ENCODE peak calls at places on chromosomes 1 and 21, in eight cellular contexts. Y is neural progenitor cell, H is uterus, D is SJCRH30, F is cardiac muscle cell, N is body of pancreas, M is prostate gland, X is adipocyte. G is an unnamed sample. For H3K4me1, the result is how much of the 10 kb centered on the place peaks cover.

GRCh38 chr1:172482044-172482443 is 38.2 kb upstream of the PIGC start:
- DNase-seq in M (no peak), F (no peak), D (no peak), X (no peak), N (no peak), H (no peak), Y (no peak), G (no peak)

GRCh38 chr1:163442940-163443339 is 121.2 kb downstream of the NUF2 start:
- DNase-seq in H (no peak), D (no peak), Y (no peak), X (no peak), F (no peak), N (no peak), M (no peak), G (no peak)

GRCh38 chr21:34545079-34545884 is 33.3 kb upstream of the KCNE1 start:
- DNase-seq in X (peak), H (no peak), F (peak), Y (peak), D (peak), N (peak), M (no peak), G (no peak)

GRCh38 chr21:26136686-26137085 is 33.9 kb downstream of the APP start:
- DNase-seq in N (no peak), Y (no peak), M (no peak), D (no peak), F (no peak), X (no peak), H (no peak), G (no peak)

GRCh38 chr1:115280073-115280472 is 58.0 kb downstream of the NGF start:
- DNase-seq in F (peak), M (no peak), Y (no peak), D (no peak), X (peak), H (peak), N (no peak), G (no peak)

GRCh38 chr1:230212405-230212936 is 145.4 kb downstream of the GALNT2 start:
- DNase-seq in M (no peak), D (no peak), Y (no peak), X (no peak), H (no peak), F (no peak), N (no peak), G (no peak)

GRCh38 chr21:29187939-29188338 is 57.5 kb downstream of the MAP3K7CL start:
- DNase-seq in H (peak), N (peak), D (no peak), X (peak), F (peak), M (peak), Y (no peak), G (no peak)

GRCh38 chr1:208034135-208034534 is 123.2 kb upstream of the CD34 start:
- DNase-seq in X (no peak), N (no peak), Y (no peak), F (no peak), D (no peak), H (no peak), M (no peak), G (no peak)

GRCh38 chr1:247748041-247748440 is at the start of gene OR14A2:
- DNase-seq in D (no peak), N (no peak), M (no peak), Y (no peak), H (no peak), F (no peak), X (no peak), G (no peak)

GRCh38 chr1:183194527-183195145 is 8.6 kb downstream of the LAMC2 start:
- DNase-seq in X (no peak), N (no peak), H (no peak), Y (peak), M (no peak), D (peak), F (no peak), G (no peak)

GRCh38 chr1:3472088-3472850 is 17.8 kb downstream of the ARHGEF16 start:
- DNase-seq in N (no peak), D (no peak), M (no peak), H (no peak), F (no peak), Y (no peak), X (no peak), G (peak)

GRCh38 chr1:171596119-171596518 is 25.9 kb upstream of the MYOCOS start:
- DNase-seq in M (no peak), N (no peak), F (no peak), Y (no peak), X (no peak), H (no peak), D (no peak), G (no peak)

GRCh38 chr1:23065385-23065784 is 46.1 kb downstream of the KDM1A start:
- DNase-seq in X (no peak), D (no peak), Y (no peak), M (no peak), H (no peak), N (no peak), F (no peak), G (no peak)

GRCh38 chr21:29217818-29218252 is 80.9 kb upstream of the BACH1 start:
- DNase-seq in X (peak), F (peak), M (no peak), N (no peak), Y (no peak), D (no peak), H (no peak), G (no peak)

GRCh38 chr1:160868141-160868540 is 5.5 kb upstream of the CD244 start:
- DNase-seq in H (no peak), D (no peak), N (no peak), Y (no peak), F (peak), M (no peak), X (no peak), G (no peak)

GRCh38 chr1:12202190-12202497 is 27.7 kb upstream of the VPS13D start:
- DNase-seq in Y (no peak), N (no peak), H (no peak), M (no peak), F (no peak), X (no peak), D (no peak), G (no peak)
- H3K4me1 ChIP-seq in Y (under half), N (under half), H (under half), M (under half), F (under half), X (under half), D (under half), G (under half)

DNA sequence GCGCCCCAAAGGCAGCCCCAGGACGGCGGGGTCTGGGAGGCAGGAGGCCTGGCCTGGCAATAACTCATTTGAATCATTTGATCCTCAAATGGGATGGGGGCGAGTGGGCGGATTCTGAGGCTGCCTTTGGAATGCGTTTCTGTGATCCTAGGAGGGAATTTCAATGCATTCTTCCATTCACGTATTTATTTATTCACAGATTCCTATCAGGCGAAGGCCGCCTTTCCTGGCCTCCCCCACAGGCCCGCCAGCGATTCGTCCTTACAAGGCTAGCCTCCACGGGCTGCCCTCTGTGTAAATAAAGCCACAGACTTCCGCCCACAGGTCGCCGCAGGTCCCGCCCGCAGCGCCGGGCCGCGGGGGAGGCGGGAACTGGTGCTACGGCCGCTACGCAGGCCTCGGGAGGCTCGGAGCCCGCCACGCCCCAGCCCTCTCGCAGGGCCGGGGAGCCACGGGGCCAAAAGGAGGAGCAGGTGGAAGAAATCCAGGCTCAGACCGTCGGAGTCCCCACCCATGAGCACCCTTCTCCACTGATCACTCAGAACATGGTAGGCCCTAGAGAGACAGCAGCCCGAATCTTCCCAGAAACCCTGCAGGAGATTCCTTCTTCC is 31.3 kb upstream of the JUN start:
- DNase-seq in X (peak), F (peak), Y (peak), D (no peak), H (peak), N (peak), M (peak), G (peak)
- H3K4me1 ChIP-seq in X (under half), F (under half), Y (under half), D (under half), H (under half), N (half or more), M (under half), G (under half)

DNA sequence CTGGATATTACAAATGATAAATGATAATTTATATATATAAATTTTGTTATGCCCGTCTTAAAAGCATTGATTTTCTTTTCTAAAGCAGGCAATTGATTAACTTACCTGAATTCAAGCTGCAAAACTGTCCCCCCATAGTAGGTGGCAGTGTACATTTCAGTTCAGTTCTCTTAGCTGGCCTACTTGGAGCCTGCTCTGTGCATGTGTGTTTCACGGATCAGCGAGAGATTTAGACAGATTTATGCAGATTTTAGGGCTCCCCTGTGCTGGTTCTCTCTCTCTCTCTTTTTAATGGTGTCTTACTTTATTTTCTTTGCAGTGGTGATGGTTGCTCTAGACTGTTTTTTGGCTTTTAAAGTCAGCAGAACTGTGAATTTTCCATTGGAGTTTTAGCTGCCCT is 30.7 kb downstream of the CLIC4 start:
- DNase-seq in N (no peak), M (no peak), H (no peak), D (no peak), Y (no peak), F (no peak), X (no peak), G (no peak)
- H3K4me1 ChIP-seq in N (under half), M (under half), H (under half), D (under half), Y (under half), F (under half), X (under half), G (under half)

GRCh38 chr1:181133969-181134418 is 45.5 kb downstream of the IER5 start:
- DNase-seq in M (no peak), N (no peak), F (no peak), H (no peak), X (no peak), Y (no peak), D (no peak), G (no peak)
- H3K4me1 ChIP-seq in M (under half), N (under half), F (under half), H (under half), X (under half), Y (under half), D (under half), G (under half)

GRCh38 chr1:15959847-15960446 is 16.0 kb downstream of the ZBTB17 start:
- DNase-seq in N (no peak), X (no peak), Y (no peak), M (no peak), F (no peak), D (no peak), H (no peak), G (no peak)
- H3K4me1 ChIP-seq in N (under half), X (under half), Y (under half), M (under half), F (under half), D (under half), H (under half), G (under half)

GRCh38 chr1:231408528-231409094 is 13.5 kb downstream of the EGLN1 start:
- DNase-seq in D (no peak), F (no peak), M (no peak), N (no peak), Y (no peak), H (no peak), X (no peak), G (no peak)
- H3K4me1 ChIP-seq in D (under half), F (under half), M (under half), N (half or more), Y (under half), H (under half), X (under half), G (under half)

GRCh38 chr1:164614316-164614715 is 55.3 kb downstream of the PBX1 start:
- DNase-seq in M (no peak), D (no peak), X (no peak), Y (no peak), H (no peak), F (no peak), N (no peak), G (no peak)

GRCh38 chr1:164610528-164611222 is 51.7 kb downstream of the PBX1 start:
- DNase-seq in N (no peak), H (no peak), Y (no peak), F (no peak), X (no peak), M (no peak), D (no peak), G (no peak)

GRCh38 chr1:164609084-164609483 is 50.1 kb downstream of the PBX1 start:
- DNase-seq in D (peak), X (peak), H (no peak), F (no peak), Y (no peak), M (no peak), N (no peak), G (no peak)

GRCh38 chr1:164611754-164612642 is 53.0 kb downstream of the PBX1 start:
- DNase-seq in F (peak), N (peak), M (peak), H (peak), Y (peak), D (peak), X (peak), G (no peak)

DNA sequence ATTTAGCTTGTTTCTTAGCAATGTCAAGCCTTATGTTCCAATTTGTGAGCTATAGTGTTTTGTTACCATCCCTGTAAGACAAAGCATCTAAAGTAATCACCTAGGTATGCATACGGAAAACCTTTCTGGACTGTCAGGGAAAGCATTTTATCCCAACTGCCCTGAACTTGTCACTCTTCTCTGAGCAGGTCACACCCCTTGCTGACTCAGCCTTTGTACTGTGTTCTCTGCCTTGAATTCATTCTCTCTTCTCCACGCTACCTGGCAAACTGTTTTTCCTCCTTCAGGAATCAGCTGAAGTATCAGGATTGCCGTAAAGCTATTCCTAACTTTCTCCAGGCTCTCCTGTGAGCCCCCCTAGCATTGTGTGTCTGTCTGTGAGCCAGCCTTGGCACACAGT is 54.2 kb downstream of the PBX1 start:
- DNase-seq in Y (no peak), N (peak), H (no peak), F (no peak), D (no peak), M (peak), X (no peak), G (no peak)
- H3K4me1 ChIP-seq in Y (half or more), N (half or more), H (under half), F (under half), D (under half), M (under half), X (half or more), G (under half)

GRCh38 chr1:28506907-28507246 is 1.0 kb downstream of the RCC1 start:
- DNase-seq in F (no peak), H (no peak), X (peak), Y (no peak), M (no peak), D (no peak), N (no peak), G (no peak)
- H3K4me1 ChIP-seq in F (under half), H (under half), X (under half), Y (under half), M (under half), D (under half), N (under half), G (under half)

DNA sequence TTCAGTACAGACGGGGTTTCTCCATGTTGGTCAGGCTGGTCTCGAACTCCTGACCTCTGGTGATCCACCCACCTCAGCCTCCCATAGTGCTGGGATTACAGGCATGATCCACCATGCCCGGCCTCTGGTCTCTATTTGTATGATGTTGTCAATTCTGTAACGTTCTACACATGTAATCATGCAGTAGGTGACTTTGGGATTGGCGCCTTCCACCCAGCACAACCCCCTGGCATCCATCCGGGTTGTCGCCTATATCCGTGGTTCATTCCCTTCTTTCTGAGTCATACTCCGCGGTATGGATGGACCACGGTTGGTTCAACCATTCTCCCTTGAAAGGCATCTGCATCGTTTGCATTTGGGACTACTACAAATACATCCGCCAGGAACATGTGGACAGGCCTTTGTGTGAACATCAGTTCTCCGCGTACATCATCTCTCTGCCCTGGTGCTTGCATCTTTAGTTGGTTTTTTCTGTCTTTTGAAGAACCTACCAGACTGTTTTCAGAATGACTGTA is 72.1 kb downstream of the PDE9A start:
- DNase-seq in M (no peak), Y (no peak), F (no peak), N (no peak), X (no peak), D (no peak), H (no peak), G (no peak)
- H3K4me1 ChIP-seq in M (under half), Y (under half), F (under half), N (under half), X (under half), D (under half), H (under half), G (under half)